ENCODE peak calls at places on chromosomes 3 and 15, in ten cellular contexts. One of them, this sample, is unnamed.

GRCh38 chr3:23738946-23739345 is 66.8 kb upstream of the UBE2E1 start:
- DNase-seq in naive thymus-derived CD4-positive, alpha-beta T cell: no peak
- DNase-seq in CD4-positive, CD25-positive, alpha-beta regulatory T cell: no peak
- DNase-seq in MM.1S: no peak
- DNase-seq in GM23338: no peak
- DNase-seq in BE2C: no peak
- DNase-seq in tibial artery: no peak
- DNase-seq in thoracic aorta: no peak
- DNase-seq in fibroblast of mammary gland: peak
- DNase-seq in right cardiac atrium: no peak
- DNase-seq in this sample: no peak

GRCh38 chr3:142857056-142857455 is 31.8 kb downstream of the PCOLCE2 start:
- DNase-seq in BE2C: peak
- DNase-seq in CD4-positive, CD25-positive, alpha-beta regulatory T cell: no peak
- DNase-seq in thoracic aorta: no peak
- DNase-seq in MM.1S: no peak
- DNase-seq in tibial artery: no peak
- DNase-seq in naive thymus-derived CD4-positive, alpha-beta T cell: no peak
- DNase-seq in right cardiac atrium: peak
- DNase-seq in GM23338: peak
- DNase-seq in fibroblast of mammary gland: no peak
- DNase-seq in this sample: no peak

GRCh38 chr3:127457094-127457475 is 133.4 kb downstream of the TPRA1 start:
- DNase-seq in tibial artery: peak
- DNase-seq in BE2C: no peak
- DNase-seq in CD4-positive, CD25-positive, alpha-beta regulatory T cell: no peak
- DNase-seq in MM.1S: no peak
- DNase-seq in thoracic aorta: no peak
- DNase-seq in right cardiac atrium: peak
- DNase-seq in GM23338: peak
- DNase-seq in naive thymus-derived CD4-positive, alpha-beta T cell: no peak
- DNase-seq in fibroblast of mammary gland: peak
- DNase-seq in this sample: peak

GRCh38 chr3:23079976-23080375 is 123.2 kb upstream of the UBE2E2 start:
- DNase-seq in BE2C: no peak
- DNase-seq in tibial artery: no peak
- DNase-seq in naive thymus-derived CD4-positive, alpha-beta T cell: no peak
- DNase-seq in right cardiac atrium: no peak
- DNase-seq in MM.1S: no peak
- DNase-seq in CD4-positive, CD25-positive, alpha-beta regulatory T cell: no peak
- DNase-seq in fibroblast of mammary gland: no peak
- DNase-seq in GM23338: peak
- DNase-seq in thoracic aorta: no peak
- DNase-seq in this sample: no peak

GRCh38 chr15:40098489-40099261 is 10.0 kb downstream of the BMF start:
- DNase-seq in CD4-positive, CD25-positive, alpha-beta regulatory T cell: no peak
- DNase-seq in fibroblast of mammary gland: peak
- DNase-seq in thoracic aorta: peak
- DNase-seq in GM23338: peak
- DNase-seq in tibial artery: peak
- DNase-seq in MM.1S: peak
- DNase-seq in naive thymus-derived CD4-positive, alpha-beta T cell: no peak
- DNase-seq in BE2C: peak
- DNase-seq in right cardiac atrium: no peak
- DNase-seq in this sample: no peak

GRCh38 chr3:127900536-127900935 is 14.5 kb upstream of the KBTBD12 start:
- DNase-seq in MM.1S: no peak
- DNase-seq in BE2C: no peak
- DNase-seq in fibroblast of mammary gland: no peak
- DNase-seq in GM23338: no peak
- DNase-seq in tibial artery: no peak
- DNase-seq in CD4-positive, CD25-positive, alpha-beta regulatory T cell: no peak
- DNase-seq in thoracic aorta: no peak
- DNase-seq in naive thymus-derived CD4-positive, alpha-beta T cell: no peak
- DNase-seq in right cardiac atrium: no peak
- DNase-seq in this sample: no peak

GRCh38 chr3:76615739-76616138 is 424.2 kb upstream of the ROBO2 start:
- DNase-seq in MM.1S: no peak
- DNase-seq in fibroblast of mammary gland: no peak
- DNase-seq in GM23338: no peak
- DNase-seq in right cardiac atrium: no peak
- DNase-seq in thoracic aorta: no peak
- DNase-seq in tibial artery: no peak
- DNase-seq in naive thymus-derived CD4-positive, alpha-beta T cell: no peak
- DNase-seq in CD4-positive, CD25-positive, alpha-beta regulatory T cell: no peak
- DNase-seq in BE2C: no peak
- DNase-seq in this sample: no peak

GRCh38 chr3:123069021-123069381 is 2.2 kb downstream of the PDIA5 start:
- DNase-seq in right cardiac atrium: no peak
- DNase-seq in fibroblast of mammary gland: no peak
- DNase-seq in CD4-positive, CD25-positive, alpha-beta regulatory T cell: no peak
- DNase-seq in tibial artery: no peak
- DNase-seq in BE2C: no peak
- DNase-seq in MM.1S: no peak
- DNase-seq in GM23338: no peak
- DNase-seq in thoracic aorta: no peak
- DNase-seq in naive thymus-derived CD4-positive, alpha-beta T cell: no peak
- DNase-seq in this sample: no peak

GRCh38 chr15:65829150-65829764 is 37.2 kb upstream of the DENND4A start:
- DNase-seq in CD4-positive, CD25-positive, alpha-beta regulatory T cell: no peak
- DNase-seq in tibial artery: no peak
- DNase-seq in right cardiac atrium: no peak
- DNase-seq in GM23338: peak
- DNase-seq in thoracic aorta: no peak
- DNase-seq in BE2C: no peak
- DNase-seq in naive thymus-derived CD4-positive, alpha-beta T cell: no peak
- DNase-seq in MM.1S: peak
- DNase-seq in fibroblast of mammary gland: peak
- DNase-seq in this sample: no peak

GRCh38 chr15:73386886-73387506 is 18.2 kb upstream of the HCN4 start:
- DNase-seq in fibroblast of mammary gland: no peak
- DNase-seq in right cardiac atrium: no peak
- DNase-seq in MM.1S: no peak
- DNase-seq in GM23338: peak
- DNase-seq in BE2C: no peak
- DNase-seq in naive thymus-derived CD4-positive, alpha-beta T cell: no peak
- DNase-seq in tibial artery: peak
- DNase-seq in thoracic aorta: no peak
- DNase-seq in CD4-positive, CD25-positive, alpha-beta regulatory T cell: no peak
- DNase-seq in this sample: no peak
- H3K4me3 ChIP-seq in fibroblast of mammary gland: no peak
- H3K4me3 ChIP-seq in right cardiac atrium: no peak
- H3K4me3 ChIP-seq in MM.1S: no peak
- H3K4me3 ChIP-seq in GM23338: peak
- H3K4me3 ChIP-seq in BE2C: no peak
- H3K4me3 ChIP-seq in naive thymus-derived CD4-positive, alpha-beta T cell: no peak
- H3K4me3 ChIP-seq in tibial artery: no peak
- H3K4me3 ChIP-seq in thoracic aorta: no peak
- H3K4me3 ChIP-seq in CD4-positive, CD25-positive, alpha-beta regulatory T cell: no peak
- H3K4me3 ChIP-seq in this sample: no peak

GRCh38 chr3:48015451-48016182 is 599 bp downstream of the MAP4 start:
- DNase-seq in CD4-positive, CD25-positive, alpha-beta regulatory T cell: no peak
- DNase-seq in right cardiac atrium: no peak
- DNase-seq in thoracic aorta: no peak
- DNase-seq in naive thymus-derived CD4-positive, alpha-beta T cell: no peak
- DNase-seq in fibroblast of mammary gland: no peak
- DNase-seq in MM.1S: no peak
- DNase-seq in BE2C: no peak
- DNase-seq in GM23338: no peak
- DNase-seq in tibial artery: no peak
- DNase-seq in this sample: no peak
- H3K4me3 ChIP-seq in CD4-positive, CD25-positive, alpha-beta regulatory T cell: no peak
- H3K4me3 ChIP-seq in right cardiac atrium: peak
- H3K4me3 ChIP-seq in thoracic aorta: no peak
- H3K4me3 ChIP-seq in naive thymus-derived CD4-positive, alpha-beta T cell: no peak
- H3K4me3 ChIP-seq in fibroblast of mammary gland: no peak
- H3K4me3 ChIP-seq in MM.1S: no peak
- H3K4me3 ChIP-seq in BE2C: no peak
- H3K4me3 ChIP-seq in GM23338: no peak
- H3K4me3 ChIP-seq in tibial artery: no peak
- H3K4me3 ChIP-seq in this sample: no peak

DNA sequence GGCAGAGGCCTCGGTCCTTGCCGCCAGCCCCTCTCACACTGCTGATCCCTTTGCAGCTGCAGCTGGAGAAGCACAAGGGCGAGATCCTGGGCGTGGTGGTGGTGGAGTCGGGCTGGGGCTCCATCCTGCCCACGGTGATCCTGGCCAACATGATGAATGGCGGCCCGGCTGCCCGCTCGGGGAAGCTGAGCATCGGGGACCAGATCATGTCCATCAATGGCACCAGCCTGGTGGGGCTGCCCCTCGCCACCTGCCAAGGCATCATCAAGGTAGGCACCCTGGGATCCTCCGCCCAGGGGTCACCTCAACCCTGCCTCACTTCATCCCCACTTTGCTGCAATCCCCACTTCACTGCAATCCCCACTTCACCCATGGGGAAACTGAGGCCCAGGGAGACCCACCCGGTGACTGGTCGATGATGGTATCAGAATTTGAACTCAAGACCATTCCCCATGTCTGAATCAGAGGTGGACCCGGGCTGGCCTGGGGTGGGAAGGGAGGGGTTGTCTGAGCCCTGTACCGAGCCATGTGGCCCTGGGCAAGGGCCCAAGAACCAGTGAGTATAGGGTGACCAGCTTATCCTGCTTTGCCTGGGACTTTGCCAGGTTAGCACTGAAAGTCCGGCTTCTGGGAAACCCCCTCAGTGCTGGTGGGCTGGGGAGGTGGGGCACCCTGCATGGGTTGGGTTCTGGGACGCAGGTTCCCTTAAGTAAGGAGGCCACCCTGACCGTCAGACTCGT is 162.9 kb downstream of the NSMCE3 start:
- DNase-seq in BE2C: no peak
- DNase-seq in MM.1S: no peak
- DNase-seq in CD4-positive, CD25-positive, alpha-beta regulatory T cell: no peak
- DNase-seq in fibroblast of mammary gland: no peak
- DNase-seq in GM23338: no peak
- DNase-seq in naive thymus-derived CD4-positive, alpha-beta T cell: no peak
- DNase-seq in right cardiac atrium: no peak
- DNase-seq in thoracic aorta: no peak
- DNase-seq in tibial artery: no peak
- DNase-seq in this sample: no peak
- H3K4me3 ChIP-seq in BE2C: no peak
- H3K4me3 ChIP-seq in MM.1S: no peak
- H3K4me3 ChIP-seq in CD4-positive, CD25-positive, alpha-beta regulatory T cell: no peak
- H3K4me3 ChIP-seq in fibroblast of mammary gland: no peak
- H3K4me3 ChIP-seq in GM23338: no peak
- H3K4me3 ChIP-seq in naive thymus-derived CD4-positive, alpha-beta T cell: no peak
- H3K4me3 ChIP-seq in right cardiac atrium: no peak
- H3K4me3 ChIP-seq in thoracic aorta: no peak
- H3K4me3 ChIP-seq in tibial artery: no peak
- H3K4me3 ChIP-seq in this sample: no peak

DNA sequence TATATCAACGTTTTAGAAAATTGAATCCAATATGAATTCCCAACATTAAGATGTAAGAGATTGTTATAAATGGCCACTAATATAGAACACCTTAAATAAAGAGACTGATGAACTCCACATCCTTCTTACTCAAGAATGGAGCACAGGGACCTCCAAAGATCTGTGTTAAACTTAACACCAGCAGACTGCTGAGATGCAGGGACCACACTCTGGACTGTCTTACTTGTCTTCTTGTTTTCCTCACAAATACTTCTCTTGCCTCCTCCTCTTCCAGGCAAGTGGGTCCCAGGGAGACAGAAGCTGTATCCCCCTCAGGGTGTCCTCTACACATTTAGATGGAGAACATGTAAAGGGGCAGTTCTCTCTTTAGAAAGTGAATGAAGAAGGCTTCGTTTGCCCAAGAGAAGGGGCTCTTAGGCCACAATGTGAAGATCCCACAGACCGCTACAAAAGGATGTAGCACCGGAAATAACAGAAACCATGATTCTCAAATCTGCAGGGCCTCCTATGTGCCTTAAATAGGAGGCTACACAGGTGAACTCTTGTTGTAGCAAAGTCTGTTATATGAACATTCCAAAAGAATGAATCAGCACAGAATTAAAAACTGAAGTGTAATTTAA is 52.2 kb downstream of the SATB1 start:
- DNase-seq in thoracic aorta: no peak
- DNase-seq in BE2C: no peak
- DNase-seq in MM.1S: no peak
- DNase-seq in tibial artery: no peak
- DNase-seq in fibroblast of mammary gland: no peak
- DNase-seq in right cardiac atrium: no peak
- DNase-seq in CD4-positive, CD25-positive, alpha-beta regulatory T cell: no peak
- DNase-seq in naive thymus-derived CD4-positive, alpha-beta T cell: no peak
- DNase-seq in GM23338: no peak
- DNase-seq in this sample: no peak
- H3K4me3 ChIP-seq in thoracic aorta: no peak
- H3K4me3 ChIP-seq in BE2C: no peak
- H3K4me3 ChIP-seq in MM.1S: no peak
- H3K4me3 ChIP-seq in tibial artery: no peak
- H3K4me3 ChIP-seq in fibroblast of mammary gland: no peak
- H3K4me3 ChIP-seq in right cardiac atrium: no peak
- H3K4me3 ChIP-seq in CD4-positive, CD25-positive, alpha-beta regulatory T cell: peak
- H3K4me3 ChIP-seq in naive thymus-derived CD4-positive, alpha-beta T cell: no peak
- H3K4me3 ChIP-seq in GM23338: no peak
- H3K4me3 ChIP-seq in this sample: no peak

GRCh38 chr3:58334013-58334321 is 1.3 kb downstream of the PXK start:
- DNase-seq in right cardiac atrium: no peak
- DNase-seq in thoracic aorta: no peak
- DNase-seq in fibroblast of mammary gland: no peak
- DNase-seq in tibial artery: no peak
- DNase-seq in CD4-positive, CD25-positive, alpha-beta regulatory T cell: no peak
- DNase-seq in MM.1S: no peak
- DNase-seq in BE2C: no peak
- DNase-seq in GM23338: no peak
- DNase-seq in naive thymus-derived CD4-positive, alpha-beta T cell: no peak
- DNase-seq in this sample: no peak
- H3K4me3 ChIP-seq in right cardiac atrium: peak
- H3K4me3 ChIP-seq in thoracic aorta: peak
- H3K4me3 ChIP-seq in fibroblast of mammary gland: peak
- H3K4me3 ChIP-seq in tibial artery: peak
- H3K4me3 ChIP-seq in CD4-positive, CD25-positive, alpha-beta regulatory T cell: peak
- H3K4me3 ChIP-seq in MM.1S: peak
- H3K4me3 ChIP-seq in BE2C: peak
- H3K4me3 ChIP-seq in GM23338: peak
- H3K4me3 ChIP-seq in naive thymus-derived CD4-positive, alpha-beta T cell: peak
- H3K4me3 ChIP-seq in this sample: peak

This sample was measured in skeletal muscle cell.